ENCODE peak calls at places on chromosomes 12 and 14, in six cellular contexts. One of them, this sample, is unnamed.

GRCh38 chr14:54186821-54187365 is 209.9 kb upstream of the CDKN3 start:
- DNase-seq in neuronal stem cell: no peak
- DNase-seq in right lobe of liver: no peak
- DNase-seq in MG63: no peak
- DNase-seq in upper lobe of left lung: no peak
- DNase-seq in CD8-positive, alpha-beta memory T cell: no peak
- DNase-seq in this sample: no peak

GRCh38 chr12:19972325-19973288 is 395.7 kb upstream of the PDE3A start:
- DNase-seq in upper lobe of left lung: no peak
- DNase-seq in CD8-positive, alpha-beta memory T cell: no peak
- DNase-seq in neuronal stem cell: no peak
- DNase-seq in MG63: no peak
- DNase-seq in right lobe of liver: no peak
- DNase-seq in this sample: peak; percentile 56

GRCh38 chr12:45913631-45914030 is 76.7 kb downstream of the SCAF11 start:
- DNase-seq in right lobe of liver: no peak
- DNase-seq in MG63: no peak
- DNase-seq in neuronal stem cell: no peak
- DNase-seq in CD8-positive, alpha-beta memory T cell: no peak
- DNase-seq in upper lobe of left lung: no peak
- DNase-seq in this sample: no peak

GRCh38 chr12:98838282-98838681 is 193.2 kb downstream of the APAF1 start:
- DNase-seq in upper lobe of left lung: no peak
- DNase-seq in CD8-positive, alpha-beta memory T cell: no peak
- DNase-seq in neuronal stem cell: no peak
- DNase-seq in MG63: peak; percentile 1
- DNase-seq in right lobe of liver: no peak
- DNase-seq in this sample: peak; percentile 32

GRCh38 chr14:74660863-74661262 is 48.8 kb upstream of the LTBP2 start:
- DNase-seq in MG63: no peak
- DNase-seq in neuronal stem cell: no peak
- DNase-seq in upper lobe of left lung: no peak
- DNase-seq in CD8-positive, alpha-beta memory T cell: no peak
- DNase-seq in right lobe of liver: no peak
- DNase-seq in this sample: no peak

GRCh38 chr12:31003861-31004640 is 69.6 kb upstream of the DDX11 start:
- DNase-seq in right lobe of liver: no peak
- DNase-seq in neuronal stem cell: no peak
- DNase-seq in upper lobe of left lung: no peak
- DNase-seq in CD8-positive, alpha-beta memory T cell: no peak
- DNase-seq in MG63: peak; percentile 39
- DNase-seq in this sample: no peak

GRCh38 chr12:84706374-84706773 is 206.2 kb downstream of the SLC6A15 start:
- DNase-seq in neuronal stem cell: no peak
- DNase-seq in right lobe of liver: no peak
- DNase-seq in upper lobe of left lung: no peak
- DNase-seq in MG63: no peak
- DNase-seq in CD8-positive, alpha-beta memory T cell: no peak
- DNase-seq in this sample: no peak

GRCh38 chr14:73426877-73427276 is 31.5 kb downstream of the NUMB start:
- DNase-seq in MG63: peak; percentile 31
- DNase-seq in CD8-positive, alpha-beta memory T cell: no peak
- DNase-seq in neuronal stem cell: no peak
- DNase-seq in right lobe of liver: no peak
- DNase-seq in upper lobe of left lung: no peak
- DNase-seq in this sample: peak; percentile 84

GRCh38 chr14:94575730-94576585 is 5.3 kb upstream of the SERPINA5 start:
- DNase-seq in MG63: peak; percentile 83
- DNase-seq in upper lobe of left lung: no peak
- DNase-seq in neuronal stem cell: no peak
- DNase-seq in CD8-positive, alpha-beta memory T cell: no peak
- DNase-seq in right lobe of liver: no peak
- DNase-seq in this sample: peak; percentile 58

GRCh38 chr12:4857472-4858291 is 52.0 kb upstream of the KCNA1 start:
- DNase-seq in upper lobe of left lung: no peak
- DNase-seq in CD8-positive, alpha-beta memory T cell: peak; percentile 49
- DNase-seq in right lobe of liver: peak; percentile 65
- DNase-seq in neuronal stem cell: peak; percentile 82
- DNase-seq in MG63: peak; percentile 34
- DNase-seq in this sample: peak; percentile 65

GRCh38 chr14:102362084-102362483 is 606 bp downstream of the CINP start:
- DNase-seq in neuronal stem cell: no peak
- DNase-seq in MG63: no peak
- DNase-seq in right lobe of liver: no peak
- DNase-seq in upper lobe of left lung: no peak
- DNase-seq in CD8-positive, alpha-beta memory T cell: no peak
- DNase-seq in this sample: peak; percentile 11

GRCh38 chr12:2456813-2457186 is 338.0 kb upstream of the FKBP4 start:
- DNase-seq in CD8-positive, alpha-beta memory T cell: no peak
- DNase-seq in right lobe of liver: no peak
- DNase-seq in neuronal stem cell: no peak
- DNase-seq in MG63: no peak
- DNase-seq in upper lobe of left lung: no peak
- DNase-seq in this sample: no peak

GRCh38 chr12:51837286-51837685 is 11.2 kb downstream of the FIGNL2 start:
- DNase-seq in upper lobe of left lung: peak; percentile 34
- DNase-seq in right lobe of liver: no peak
- DNase-seq in MG63: no peak
- DNase-seq in CD8-positive, alpha-beta memory T cell: no peak
- DNase-seq in neuronal stem cell: no peak
- DNase-seq in this sample: no peak

GRCh38 chr12:96487214-96487613 is 2.2 kb upstream of the CFAP54 start:
- DNase-seq in CD8-positive, alpha-beta memory T cell: no peak
- DNase-seq in upper lobe of left lung: no peak
- DNase-seq in MG63: peak; percentile 41
- DNase-seq in right lobe of liver: no peak
- DNase-seq in neuronal stem cell: no peak
- DNase-seq in this sample: peak; percentile 48

GRCh38 chr12:132305560-132305966 is 23.8 kb downstream of the GALNT9 start:
- DNase-seq in upper lobe of left lung: peak; percentile 62
- DNase-seq in neuronal stem cell: no peak
- DNase-seq in CD8-positive, alpha-beta memory T cell: no peak
- DNase-seq in MG63: no peak
- DNase-seq in right lobe of liver: no peak
- DNase-seq in this sample: no peak

GRCh38 chr12:116542345-116542950 is 16.7 kb upstream of the MAP1LC3B2 start:
- DNase-seq in neuronal stem cell: no peak
- DNase-seq in MG63: no peak
- DNase-seq in CD8-positive, alpha-beta memory T cell: no peak
- DNase-seq in upper lobe of left lung: peak; percentile 18
- DNase-seq in right lobe of liver: no peak
- DNase-seq in this sample: no peak

GRCh38 chr12:22406622-22407021 is 72.1 kb upstream of the ST8SIA1 start:
- DNase-seq in upper lobe of left lung: no peak
- DNase-seq in CD8-positive, alpha-beta memory T cell: no peak
- DNase-seq in MG63: no peak
- DNase-seq in right lobe of liver: no peak
- DNase-seq in neuronal stem cell: no peak
- DNase-seq in this sample: no peak

GRCh38 chr12:6696690-6697583 is 3.7 kb downstream of the PIANP start:
- DNase-seq in right lobe of liver: no peak
- DNase-seq in upper lobe of left lung: no peak
- DNase-seq in neuronal stem cell: no peak
- DNase-seq in MG63: peak; percentile 20
- DNase-seq in CD8-positive, alpha-beta memory T cell: no peak
- DNase-seq in this sample: no peak

GRCh38 chr14:69319911-69320310 is 60.0 kb downstream of the GALNT16 start:
- DNase-seq in MG63: no peak
- DNase-seq in neuronal stem cell: no peak
- DNase-seq in upper lobe of left lung: no peak
- DNase-seq in right lobe of liver: no peak
- DNase-seq in CD8-positive, alpha-beta memory T cell: no peak
- DNase-seq in this sample: no peak

GRCh38 chr12:125944446-125944845 is 879.2 kb downstream of the AACS start:
- DNase-seq in neuronal stem cell: no peak
- DNase-seq in MG63: peak; percentile 56
- DNase-seq in right lobe of liver: no peak
- DNase-seq in CD8-positive, alpha-beta memory T cell: no peak
- DNase-seq in upper lobe of left lung: peak; percentile 17
- DNase-seq in this sample: no peak

GRCh38 chr12:82099216-82099615 is 259.0 kb downstream of the CCDC59 start:
- DNase-seq in CD8-positive, alpha-beta memory T cell: no peak
- DNase-seq in right lobe of liver: no peak
- DNase-seq in MG63: no peak
- DNase-seq in neuronal stem cell: no peak
- DNase-seq in upper lobe of left lung: no peak
- DNase-seq in this sample: no peak

GRCh38 chr12:32444895-32445294 is 45.5 kb downstream of the FGD4 start:
- DNase-seq in right lobe of liver: no peak
- DNase-seq in upper lobe of left lung: no peak
- DNase-seq in MG63: peak; percentile 8
- DNase-seq in CD8-positive, alpha-beta memory T cell: no peak
- DNase-seq in neuronal stem cell: no peak
- DNase-seq in this sample: peak; percentile 80

GRCh38 chr14:105197274-105197673 is 16.2 kb upstream of the NUDT14 start:
- DNase-seq in neuronal stem cell: peak; percentile 47
- DNase-seq in MG63: peak; percentile 18
- DNase-seq in CD8-positive, alpha-beta memory T cell: no peak
- DNase-seq in upper lobe of left lung: no peak
- DNase-seq in right lobe of liver: no peak
- DNase-seq in this sample: no peak

GRCh38 chr12:49588761-49589516 is 16.5 kb downstream of the FAM186B start:
- DNase-seq in CD8-positive, alpha-beta memory T cell: no peak
- DNase-seq in neuronal stem cell: no peak
- DNase-seq in upper lobe of left lung: no peak
- DNase-seq in right lobe of liver: no peak
- DNase-seq in MG63: no peak
- DNase-seq in this sample: no peak

GRCh38 chr12:128381537-128381936 is 114.6 kb downstream of the TMEM132C start:
- DNase-seq in upper lobe of left lung: no peak
- DNase-seq in MG63: no peak
- DNase-seq in CD8-positive, alpha-beta memory T cell: no peak
- DNase-seq in right lobe of liver: no peak
- DNase-seq in neuronal stem cell: peak; percentile 27
- DNase-seq in this sample: no peak

GRCh38 chr12:99381992-99382391 is 265.6 kb upstream of the GARIN6 start:
- DNase-seq in right lobe of liver: no peak
- DNase-seq in MG63: no peak
- DNase-seq in neuronal stem cell: no peak
- DNase-seq in CD8-positive, alpha-beta memory T cell: no peak
- DNase-seq in upper lobe of left lung: no peak
- DNase-seq in this sample: no peak

GRCh38 chr14:69612759-69613145 is 1.4 kb downstream of the SUSD6 start:
- DNase-seq in right lobe of liver: no peak
- DNase-seq in neuronal stem cell: no peak
- DNase-seq in upper lobe of left lung: no peak
- DNase-seq in CD8-positive, alpha-beta memory T cell: peak; percentile 16
- DNase-seq in MG63: no peak
- DNase-seq in this sample: no peak

GRCh38 chr12:28709996-28710685 is 438.9 kb upstream of the FAR2 start:
- DNase-seq in right lobe of liver: no peak
- DNase-seq in MG63: no peak
- DNase-seq in upper lobe of left lung: no peak
- DNase-seq in CD8-positive, alpha-beta memory T cell: no peak
- DNase-seq in neuronal stem cell: no peak
- DNase-seq in this sample: no peak

GRCh38 chr12:92118826-92119536 is 26.7 kb downstream of the BTG1 start:
- DNase-seq in upper lobe of left lung: no peak
- DNase-seq in right lobe of liver: no peak
- DNase-seq in CD8-positive, alpha-beta memory T cell: no peak
- DNase-seq in MG63: no peak
- DNase-seq in neuronal stem cell: no peak
- DNase-seq in this sample: no peak
- H3K36me3 ChIP-seq in upper lobe of left lung: no peaks in the 10 kb centered on the region
- H3K36me3 ChIP-seq in right lobe of liver: no peaks in the 10 kb centered on the region
- H3K36me3 ChIP-seq in CD8-positive, alpha-beta memory T cell: no peaks in the 10 kb centered on the region
- H3K36me3 ChIP-seq in MG63: no peaks in the 10 kb centered on the region
- H3K36me3 ChIP-seq in neuronal stem cell: no peaks in the 10 kb centered on the region
- H3K36me3 ChIP-seq in this sample: no peaks in the 10 kb centered on the region

DNA sequence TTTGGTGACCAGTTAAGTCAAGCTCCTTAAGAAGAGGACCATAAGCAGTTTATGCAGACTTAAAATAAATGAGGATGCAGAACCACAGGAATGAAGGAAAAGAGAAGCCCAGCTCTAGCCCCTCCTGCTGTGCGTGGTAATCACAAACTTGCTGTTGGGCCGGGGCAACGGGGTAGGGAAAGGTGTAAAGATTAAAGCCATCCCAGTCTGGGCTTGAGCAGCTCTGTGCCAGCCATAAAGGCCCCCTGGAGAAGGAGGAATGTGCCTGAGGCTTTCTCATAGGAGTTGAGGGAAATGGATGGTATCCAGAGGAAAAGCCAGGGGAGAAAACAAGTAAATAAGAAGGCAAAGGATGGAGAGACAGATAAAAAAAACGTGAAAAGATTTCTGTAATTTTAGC is 25.1 kb downstream of the TEP1 start:
- DNase-seq in CD8-positive, alpha-beta memory T cell: no peak
- DNase-seq in MG63: no peak
- DNase-seq in upper lobe of left lung: no peak
- DNase-seq in right lobe of liver: no peak
- DNase-seq in neuronal stem cell: no peak
- DNase-seq in this sample: no peak
- H3K36me3 ChIP-seq in CD8-positive, alpha-beta memory T cell: peaks cover 73% of the 10 kb centered on the region
- H3K36me3 ChIP-seq in MG63: peaks cover 2% of the 10 kb centered on the region
- H3K36me3 ChIP-seq in upper lobe of left lung: peaks cover 98% of the 10 kb centered on the region
- H3K36me3 ChIP-seq in right lobe of liver: peaks cover 81% of the 10 kb centered on the region
- H3K36me3 ChIP-seq in neuronal stem cell: peaks cover 29% of the 10 kb centered on the region
- H3K36me3 ChIP-seq in this sample: peaks cover 85% of the 10 kb centered on the region

DNA sequence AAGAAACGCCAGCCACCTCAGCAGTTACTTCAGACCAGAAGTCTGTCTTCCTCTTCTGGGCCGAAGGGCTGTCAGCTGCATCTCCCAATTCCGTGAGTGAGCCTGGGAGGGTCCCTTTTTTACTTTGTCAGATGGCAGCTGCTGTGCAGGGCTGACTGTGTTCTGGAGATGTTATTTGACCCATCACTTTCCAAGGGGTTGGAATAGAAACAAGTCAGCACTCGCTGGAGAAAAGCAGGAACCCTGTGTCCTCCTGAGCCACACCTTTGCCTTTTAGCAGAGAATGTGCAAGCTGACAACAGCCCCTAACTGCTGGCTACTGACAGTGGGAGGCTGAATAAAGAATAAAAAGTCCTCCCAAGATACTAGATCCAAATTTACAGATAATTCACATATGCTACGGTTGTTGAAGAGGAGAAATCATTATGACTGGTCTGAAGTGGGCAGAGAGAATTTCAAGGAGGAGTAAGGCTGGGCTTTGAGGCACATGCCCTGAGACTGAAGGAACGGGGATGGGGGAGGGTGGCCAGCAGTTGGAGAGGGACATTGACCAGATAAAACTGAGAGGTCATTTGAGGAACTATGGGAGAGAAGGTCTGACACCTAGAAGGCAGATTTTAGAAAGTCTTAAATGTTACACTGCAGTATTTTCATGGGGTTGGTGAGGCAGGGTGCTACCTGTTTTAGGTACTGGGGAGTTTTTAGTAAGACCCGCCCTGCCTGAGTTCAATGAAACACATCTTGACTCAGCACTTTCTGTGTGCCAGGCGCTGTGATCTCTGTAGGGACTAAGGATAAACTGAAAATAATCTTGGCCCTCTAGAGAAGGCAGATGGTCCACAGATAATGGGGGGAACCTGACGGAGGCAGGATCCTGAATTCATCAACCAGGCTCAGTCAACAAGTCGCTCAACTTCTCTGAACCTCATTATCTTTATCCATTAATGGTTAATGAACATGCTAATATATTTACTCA is 27.4 kb downstream of the FAM234B start:
- DNase-seq in right lobe of liver: no peak
- DNase-seq in neuronal stem cell: no peak
- DNase-seq in upper lobe of left lung: no peak
- DNase-seq in MG63: no peak
- DNase-seq in CD8-positive, alpha-beta memory T cell: no peak
- DNase-seq in this sample: no peak
- H3K36me3 ChIP-seq in right lobe of liver: no peaks in the 10 kb centered on the region
- H3K36me3 ChIP-seq in neuronal stem cell: peaks cover 10% of the 10 kb centered on the region
- H3K36me3 ChIP-seq in upper lobe of left lung: peaks cover 12% of the 10 kb centered on the region
- H3K36me3 ChIP-seq in MG63: no peaks in the 10 kb centered on the region
- H3K36me3 ChIP-seq in CD8-positive, alpha-beta memory T cell: peaks cover 4% of the 10 kb centered on the region
- H3K36me3 ChIP-seq in this sample: no peaks in the 10 kb centered on the region

GRCh38 chr14:65070710-65071033 is 31.6 kb downstream of the MAX start:
- DNase-seq in right lobe of liver: no peak
- DNase-seq in MG63: no peak
- DNase-seq in upper lobe of left lung: no peak
- DNase-seq in neuronal stem cell: no peak
- DNase-seq in CD8-positive, alpha-beta memory T cell: no peak
- DNase-seq in this sample: no peak
- H3K36me3 ChIP-seq in right lobe of liver: peaks cover 5% of the 10 kb centered on the region
- H3K36me3 ChIP-seq in MG63: no peaks in the 10 kb centered on the region
- H3K36me3 ChIP-seq in upper lobe of left lung: peaks cover 33% of the 10 kb centered on the region
- H3K36me3 ChIP-seq in neuronal stem cell: peaks cover 7% of the 10 kb centered on the region
- H3K36me3 ChIP-seq in CD8-positive, alpha-beta memory T cell: peaks cover 12% of the 10 kb centered on the region
- H3K36me3 ChIP-seq in this sample: peaks cover 7% of the 10 kb centered on the region